ENCODE peak calls at places on chromosomes 1 and 21, in nine cellular contexts. Q is B cell; A is nephron progenitor cell; E is activated naive CD8-positive, alpha-beta T cell treated with anti-CD3 and anti-CD28 coated beads, Interleukin-2, amount 50 U/mL, for 24 hours; H is activated naive CD4-positive, alpha-beta T cell treated with anti-CD3 and anti-CD28 coated beads, Interleukin-2, amount 50 U/mL, for 16 hours; D is small intestine; R is activated CD4-positive, alpha-beta T cell treated with anti-CD3 and anti-CD28 coated beads, Interleukin-2, amount 50 U/mL, for 24 hours; V is NCI-H1930; L is GM13976. C is an unnamed sample.

GRCh38 chr1:204091066-204091465 is 18.2 kb downstream of the SOX13 start:
- DNase-seq in A (no peak), Q (no peak), D (no peak), H (no peak), E (no peak), L (no peak), V (no peak), R (no peak), C (no peak)

GRCh38 chr1:152473887-152474537 is 36.6 kb upstream of the LCE5A start:
- DNase-seq in D (no peak), H (no peak), E (no peak), R (no peak), A (no peak), Q (no peak), L (no peak), V (no peak), C (no peak)

GRCh38 chr1:228060458-228061190 is 21.9 kb upstream of the ARF1 start:
- DNase-seq in D (peak), E (no peak), Q (no peak), H (no peak), R (no peak), A (peak), L (peak), V (no peak), C (no peak)

GRCh38 chr1:27430903-27431653 is 38.7 kb downstream of the GPR3 start:
- DNase-seq in H (no peak), L (peak), Q (no peak), A (no peak), R (no peak), E (no peak), D (peak), V (no peak), C (no peak)

GRCh38 chr1:156475568-156476500 is 24.7 kb downstream of the MEF2D start:
- DNase-seq in H (no peak), D (no peak), A (no peak), E (no peak), R (no peak), L (no peak), Q (no peak), V (no peak), C (no peak)

GRCh38 chr1:232667094-232667780 is 37.3 kb upstream of the SIPA1L2 start:
- DNase-seq in R (no peak), Q (no peak), L (no peak), E (no peak), V (no peak), A (no peak), H (no peak), D (peak), C (no peak)

GRCh38 chr1:57605933-57606332 is 182.1 kb upstream of the DAB1 start:
- DNase-seq in R (no peak), Q (no peak), L (no peak), V (no peak), A (no peak), E (no peak), D (no peak), H (no peak), C (no peak)

GRCh38 chr21:35828161-35828560 is 232.2 kb downstream of the SETD4 start:
- DNase-seq in L (no peak), D (no peak), H (no peak), A (no peak), E (no peak), Q (no peak), V (no peak), R (no peak), C (no peak)

GRCh38 chr1:151324390-151324930 is 2.8 kb downstream of the PI4KB start:
- DNase-seq in L (no peak), H (no peak), R (no peak), D (no peak), A (no peak), V (no peak), E (no peak), Q (no peak), C (no peak)